ENCODE peak calls at places on chromosomes 12 and 14, in ten cellular contexts. A is A549, V is sigmoid colon, Y is ovary, N is upper lobe of left lung, O is tibial nerve, W is suprapubic skin, H is SK-N-SH, U is HepG2, J is K562. L is an unnamed sample.

GRCh38 chr14:64792231-64792630 is 87.5 kb downstream of the SPTB start:
- DNase-seq in A (no peak), V (no peak), Y (no peak), N (no peak), O (no peak), W (no peak), H (no peak), U (no peak), J (no peak), L (no peak)

GRCh38 chr12:109932878-109933503 is 32.9 kb downstream of the TCHP start:
- DNase-seq in A (no peak), V (peak; percentile 79), Y (peak; percentile 85), N (peak; percentile 25), O (peak; percentile 19), W (no peak), H (no peak), U (no peak), J (no peak), L (no peak)

GRCh38 chr12:107903377-107904061 is 129.0 kb downstream of the ASCL4 start:
- DNase-seq in A (peak; percentile 61), V (no peak), Y (peak; percentile 21), N (peak; percentile 78), O (no peak), W (no peak), H (peak; percentile 88), U (no peak), J (peak; percentile 90), L (peak; percentile 86)

GRCh38 chr12:113639474-113639873 is 167.8 kb upstream of the LHX5 start:
- DNase-seq in A (no peak), V (no peak), Y (no peak), N (no peak), O (no peak), W (no peak), H (no peak), U (no peak), J (no peak), L (no peak)

GRCh38 chr12:75177997-75178396 is 31.6 kb downstream of the KCNC2 start:
- DNase-seq in A (peak; percentile 66), V (no peak), Y (no peak), N (no peak), O (no peak), W (no peak), H (no peak), U (peak; percentile 7), J (no peak), L (no peak)

GRCh38 chr14:30638926-30639325 is 16.8 kb downstream of the SCFD1 start:
- DNase-seq in A (no peak), V (no peak), Y (no peak), N (peak; percentile 28), O (no peak), W (no peak), H (no peak), U (no peak), J (no peak), L (no peak)

GRCh38 chr12:15708396-15709070 is 80.7 kb downstream of the EPS8 start:
- DNase-seq in A (no peak), V (no peak), Y (no peak), N (no peak), O (no peak), W (no peak), H (no peak), U (peak; percentile 55), J (no peak), L (no peak)

GRCh38 chr12:42617622-42618021 is 28.1 kb upstream of the PRICKLE1 start:
- DNase-seq in A (no peak), V (no peak), Y (no peak), N (no peak), O (no peak), W (no peak), H (no peak), U (no peak), J (no peak), L (no peak)

GRCh38 chr12:120100630-120101029 is 15.9 kb downstream of the RAB35 start:
- DNase-seq in A (no peak), V (peak; percentile 92), Y (peak; percentile 77), N (no peak), O (peak; percentile 48), W (peak; percentile 83), H (peak; percentile 86), U (no peak), J (no peak), L (peak; percentile 46)

GRCh38 chr14:91310620-91311283 is 66.2 kb upstream of the GPR68 start:
- DNase-seq in A (no peak), V (no peak), Y (no peak), N (no peak), O (no peak), W (no peak), H (no peak), U (no peak), J (no peak), L (no peak)

GRCh38 chr12:124441443-124442190 is 125.8 kb downstream of the NCOR2 start:
- DNase-seq in A (no peak), V (no peak), Y (no peak), N (no peak), O (no peak), W (no peak), H (no peak), U (no peak), J (peak; percentile 47), L (no peak)

GRCh38 chr14:56659964-56660551 is 80.5 kb downstream of the TMEM260 start:
- DNase-seq in A (peak; percentile 57), V (no peak), Y (no peak), N (no peak), O (no peak), W (no peak), H (peak; percentile 60), U (peak; percentile 50), J (peak; percentile 32), L (no peak)

GRCh38 chr14:69504775-69505174 is 20.2 kb downstream of the PLEKHD1 start:
- DNase-seq in A (no peak), V (no peak), Y (no peak), N (no peak), O (no peak), W (no peak), H (peak; percentile 79), U (no peak), J (no peak), L (no peak)

GRCh38 chr12:116202940-116203339 is 74.6 kb downstream of the MED13L start:
- DNase-seq in A (no peak), V (no peak), Y (no peak), N (no peak), O (no peak), W (no peak), H (no peak), U (no peak), J (no peak), L (no peak)

GRCh38 chr12:57332646-57333312 is 81.8 kb upstream of the STAC3 start:
- DNase-seq in A (no peak), V (no peak), Y (no peak), N (no peak), O (no peak), W (no peak), H (no peak), U (no peak), J (no peak), L (no peak)

GRCh38 chr12:106309671-106310313 is 7.3 kb downstream of the TCP11L2 start:
- DNase-seq in A (no peak), V (no peak), Y (no peak), N (no peak), O (no peak), W (no peak), H (no peak), U (no peak), J (no peak), L (no peak)

GRCh38 chr12:1205512-1206060 is 214.6 kb downstream of the ERC1 start:
- DNase-seq in A (no peak), V (no peak), Y (no peak), N (no peak), O (no peak), W (no peak), H (no peak), U (no peak), J (no peak), L (no peak)

GRCh38 chr14:68939893-68940613 is 39.0 kb downstream of the ACTN1 start:
- DNase-seq in A (peak; percentile 98), V (peak; percentile 92), Y (no peak), N (no peak), O (peak; percentile 61), W (no peak), H (peak; percentile 51), U (peak; percentile 78), J (no peak), L (peak; percentile 67)

GRCh38 chr12:6548556-6549378 is 7.1 kb downstream of the IFFO1 start:
- DNase-seq in A (peak; percentile 48), V (peak; percentile 70), Y (no peak), N (no peak), O (no peak), W (no peak), H (no peak), U (no peak), J (no peak), L (no peak)

GRCh38 chr12:51806896-51807295 is 41.6 kb downstream of the FIGNL2 start:
- DNase-seq in A (no peak), V (no peak), Y (no peak), N (no peak), O (no peak), W (no peak), H (no peak), U (no peak), J (no peak), L (no peak)

GRCh38 chr12:80684077-80684495 is 23.3 kb upstream of the MYF6 start:
- DNase-seq in A (no peak), V (no peak), Y (no peak), N (no peak), O (no peak), W (no peak), H (no peak), U (no peak), J (no peak), L (no peak)
- TF ChIP-seq EP300 in A (no peak), V (no peak), Y (no peak), N (no peak), O (no peak), W (no peak), H (no peak), U (no peak), J (no peak), L (no peak)

GRCh38 chr14:74333909-74334308 is 14.4 kb upstream of the VRTN start:
- DNase-seq in A (no peak), V (no peak), Y (no peak), N (no peak), O (no peak), W (no peak), H (no peak), U (no peak), J (no peak), L (no peak)
- TF ChIP-seq CTCF in A (no peak), V (no peak), Y (no peak), N (no peak), O (no peak), W (no peak), H (no peak), U (no peak), J (no peak), L (no peak)

GRCh38 chr14:47227051-47227600 is 448.3 kb downstream of the MDGA2 start:
- DNase-seq in A (no peak), V (no peak), Y (no peak), N (no peak), O (no peak), W (no peak), H (no peak), U (no peak), J (no peak), L (no peak)
- TF ChIP-seq EP300 in A (no peak), V (no peak), Y (no peak), N (no peak), O (no peak), W (no peak), H (no peak), U (no peak), J (no peak), L (no peak)

GRCh38 chr14:103209054-103209453 is 85.8 kb downstream of the TNFAIP2 start:
- DNase-seq in A (peak; percentile 14), V (no peak), Y (peak; percentile 33), N (no peak), O (no peak), W (no peak), H (peak; percentile 46), U (no peak), J (peak; percentile 35), L (no peak)
- TF ChIP-seq CTCF in A (no peak), V (no peak), Y (peak; percentile 24), N (no peak), O (no peak), W (no peak), H (no peak), U (peak; percentile 29), J (peak; percentile 13), L (no peak)

L was measured in transverse colon.